ENCODE peak calls at places on chromosomes 4 and X, in nine cellular contexts. One of them, this sample, is unnamed.

GRCh38 chr4:79927931-79928330 is 145.1 kb downstream of the ANTXR2 start:
- DNase-seq in fibroblast of lung: no peak
- DNase-seq in WTC11: no peak
- DNase-seq in endothelial cell of umbilical vein: no peak
- DNase-seq in HepG2: no peak
- DNase-seq in neural crest cell: no peak
- DNase-seq in dorsolateral prefrontal cortex: no peak
- DNase-seq in CD8-positive, alpha-beta T cell: no peak
- DNase-seq in heart left ventricle: no peak
- DNase-seq in this sample: no peak

GRCh38 chrX:104502460-104502859 is 63.5 kb upstream of the IL1RAPL2 start:
- DNase-seq in endothelial cell of umbilical vein: no peak
- DNase-seq in dorsolateral prefrontal cortex: no peak
- DNase-seq in fibroblast of lung: no peak
- DNase-seq in WTC11: no peak
- DNase-seq in CD8-positive, alpha-beta T cell: no peak
- DNase-seq in heart left ventricle: no peak
- DNase-seq in neural crest cell: no peak
- DNase-seq in HepG2: no peak
- DNase-seq in this sample: no peak

GRCh38 chrX:20263474-20263873 is 3.2 kb downstream of the RPS6KA3 start:
- DNase-seq in neural crest cell: no peak
- DNase-seq in dorsolateral prefrontal cortex: no peak
- DNase-seq in HepG2: no peak
- DNase-seq in heart left ventricle: no peak
- DNase-seq in fibroblast of lung: peak
- DNase-seq in endothelial cell of umbilical vein: peak
- DNase-seq in CD8-positive, alpha-beta T cell: no peak
- DNase-seq in WTC11: no peak
- DNase-seq in this sample: peak

GRCh38 chr4:57318694-57319093 is 208.5 kb upstream of the IGFBP7 start:
- DNase-seq in heart left ventricle: no peak
- DNase-seq in dorsolateral prefrontal cortex: no peak
- DNase-seq in neural crest cell: no peak
- DNase-seq in WTC11: no peak
- DNase-seq in HepG2: no peak
- DNase-seq in fibroblast of lung: no peak
- DNase-seq in CD8-positive, alpha-beta T cell: no peak
- DNase-seq in endothelial cell of umbilical vein: no peak
- DNase-seq in this sample: no peak

GRCh38 chr4:128394778-128395177 is 107.2 kb upstream of the PGRMC2 start:
- DNase-seq in fibroblast of lung: peak
- DNase-seq in dorsolateral prefrontal cortex: no peak
- DNase-seq in WTC11: no peak
- DNase-seq in endothelial cell of umbilical vein: no peak
- DNase-seq in HepG2: no peak
- DNase-seq in neural crest cell: no peak
- DNase-seq in heart left ventricle: no peak
- DNase-seq in CD8-positive, alpha-beta T cell: no peak
- DNase-seq in this sample: no peak

GRCh38 chr4:86670739-86671138 is 76.6 kb downstream of the PTPN13 start:
- DNase-seq in fibroblast of lung: peak
- DNase-seq in heart left ventricle: no peak
- DNase-seq in dorsolateral prefrontal cortex: no peak
- DNase-seq in WTC11: no peak
- DNase-seq in neural crest cell: no peak
- DNase-seq in CD8-positive, alpha-beta T cell: no peak
- DNase-seq in HepG2: no peak
- DNase-seq in endothelial cell of umbilical vein: peak
- DNase-seq in this sample: peak

GRCh38 chr4:182862921-182863320 is 54.3 kb downstream of the DCTD start:
- DNase-seq in CD8-positive, alpha-beta T cell: no peak
- DNase-seq in dorsolateral prefrontal cortex: no peak
- DNase-seq in neural crest cell: no peak
- DNase-seq in endothelial cell of umbilical vein: no peak
- DNase-seq in fibroblast of lung: no peak
- DNase-seq in WTC11: no peak
- DNase-seq in HepG2: no peak
- DNase-seq in heart left ventricle: no peak
- DNase-seq in this sample: no peak

GRCh38 chr4:15912961-15913630 is 25.4 kb downstream of the FGFBP1 start:
- DNase-seq in neural crest cell: no peak
- DNase-seq in fibroblast of lung: peak
- DNase-seq in WTC11: no peak
- DNase-seq in HepG2: no peak
- DNase-seq in heart left ventricle: no peak
- DNase-seq in dorsolateral prefrontal cortex: no peak
- DNase-seq in CD8-positive, alpha-beta T cell: no peak
- DNase-seq in endothelial cell of umbilical vein: no peak
- DNase-seq in this sample: no peak

GRCh38 chr4:58776627-58777026 is 1666.4 kb upstream of the IGFBP7 start:
- DNase-seq in CD8-positive, alpha-beta T cell: no peak
- DNase-seq in WTC11: no peak
- DNase-seq in HepG2: no peak
- DNase-seq in dorsolateral prefrontal cortex: no peak
- DNase-seq in fibroblast of lung: peak
- DNase-seq in endothelial cell of umbilical vein: no peak
- DNase-seq in neural crest cell: no peak
- DNase-seq in heart left ventricle: no peak
- DNase-seq in this sample: no peak

GRCh38 chrX:133921764-133922389 is 63.5 kb downstream of the GPC3 start:
- DNase-seq in HepG2: peak
- DNase-seq in CD8-positive, alpha-beta T cell: peak
- DNase-seq in fibroblast of lung: no peak
- DNase-seq in neural crest cell: peak
- DNase-seq in dorsolateral prefrontal cortex: no peak
- DNase-seq in WTC11: peak
- DNase-seq in heart left ventricle: peak
- DNase-seq in endothelial cell of umbilical vein: peak
- DNase-seq in this sample: no peak

GRCh38 chr4:177573487-177573886 is 131.2 kb upstream of the AGA start:
- DNase-seq in WTC11: no peak
- DNase-seq in neural crest cell: no peak
- DNase-seq in fibroblast of lung: peak
- DNase-seq in endothelial cell of umbilical vein: no peak
- DNase-seq in HepG2: no peak
- DNase-seq in dorsolateral prefrontal cortex: no peak
- DNase-seq in CD8-positive, alpha-beta T cell: no peak
- DNase-seq in heart left ventricle: no peak
- DNase-seq in this sample: peak

GRCh38 chrX:97490656-97491055 is 606.9 kb downstream of the RPA4 start:
- DNase-seq in fibroblast of lung: no peak
- DNase-seq in neural crest cell: no peak
- DNase-seq in WTC11: no peak
- DNase-seq in dorsolateral prefrontal cortex: no peak
- DNase-seq in CD8-positive, alpha-beta T cell: no peak
- DNase-seq in heart left ventricle: no peak
- DNase-seq in HepG2: no peak
- DNase-seq in endothelial cell of umbilical vein: no peak
- DNase-seq in this sample: no peak

GRCh38 chr4:145954924-145955339 is 16.3 kb upstream of the ZNF827 start:
- DNase-seq in neural crest cell: no peak
- DNase-seq in WTC11: no peak
- DNase-seq in HepG2: no peak
- DNase-seq in dorsolateral prefrontal cortex: no peak
- DNase-seq in endothelial cell of umbilical vein: peak
- DNase-seq in fibroblast of lung: peak
- DNase-seq in CD8-positive, alpha-beta T cell: no peak
- DNase-seq in heart left ventricle: no peak
- DNase-seq in this sample: peak

DNA sequence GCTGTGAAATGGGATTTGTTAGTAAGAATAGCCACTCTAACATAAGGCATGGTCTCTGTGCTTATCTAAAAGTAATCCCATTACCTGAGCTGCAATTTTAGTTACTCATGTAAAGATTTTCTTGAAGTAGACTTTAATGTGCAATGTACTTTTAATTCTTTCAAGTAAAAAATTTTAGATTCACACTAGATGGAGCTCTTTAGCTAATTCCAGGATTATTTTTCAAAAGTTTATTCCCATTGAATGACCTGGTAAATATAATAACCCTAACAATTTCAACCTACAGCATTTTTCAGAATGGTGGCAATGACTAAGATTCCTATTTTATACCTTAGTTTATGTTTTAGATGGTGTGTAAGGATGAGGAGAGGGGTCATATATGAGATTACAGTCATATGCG is 18.1 kb downstream of the USP38 start:
- DNase-seq in HepG2: no peak
- DNase-seq in neural crest cell: no peak
- DNase-seq in WTC11: no peak
- DNase-seq in dorsolateral prefrontal cortex: no peak
- DNase-seq in endothelial cell of umbilical vein: peak
- DNase-seq in fibroblast of lung: no peak
- DNase-seq in CD8-positive, alpha-beta T cell: no peak
- DNase-seq in heart left ventricle: no peak
- DNase-seq in this sample: peak
- TF ChIP-seq CTCF in HepG2: no peak
- TF ChIP-seq CTCF in neural crest cell: peak
- TF ChIP-seq CTCF in WTC11: no peak
- TF ChIP-seq CTCF in dorsolateral prefrontal cortex: peak
- TF ChIP-seq CTCF in endothelial cell of umbilical vein: no peak
- TF ChIP-seq CTCF in fibroblast of lung: no peak
- TF ChIP-seq CTCF in CD8-positive, alpha-beta T cell: no peak
- TF ChIP-seq CTCF in heart left ventricle: peak
- TF ChIP-seq CTCF in this sample: peak

DNA sequence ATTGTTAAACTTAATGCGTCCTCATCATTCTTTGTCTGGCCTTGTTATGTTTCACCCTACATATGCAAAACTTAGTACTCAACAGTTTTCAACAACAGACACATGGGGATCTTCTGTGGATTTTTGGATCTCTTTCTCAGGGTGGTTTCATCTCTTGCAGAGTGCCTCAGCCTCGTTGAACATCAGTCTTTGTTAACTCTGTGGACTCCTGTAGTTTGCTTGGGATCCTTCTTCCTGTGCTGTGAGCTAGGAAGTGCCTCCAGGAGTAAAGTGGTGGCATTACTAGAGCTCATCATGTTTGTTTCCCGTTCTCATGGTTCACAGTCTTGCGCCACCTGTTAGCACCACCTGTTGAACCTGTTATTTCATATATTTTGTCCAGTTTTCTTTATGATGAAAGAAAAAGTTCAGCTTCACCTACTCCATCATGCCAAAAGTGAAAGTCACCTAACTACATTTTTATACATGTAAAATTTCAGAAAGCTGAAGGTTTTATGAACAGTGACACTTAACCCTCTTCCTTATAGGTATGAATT is 27.5 kb upstream of the NDUFC1 start:
- DNase-seq in heart left ventricle: no peak
- DNase-seq in neural crest cell: no peak
- DNase-seq in dorsolateral prefrontal cortex: no peak
- DNase-seq in endothelial cell of umbilical vein: no peak
- DNase-seq in WTC11: no peak
- DNase-seq in CD8-positive, alpha-beta T cell: no peak
- DNase-seq in HepG2: no peak
- DNase-seq in fibroblast of lung: no peak
- DNase-seq in this sample: no peak
- TF ChIP-seq CTCF in heart left ventricle: no peak
- TF ChIP-seq CTCF in neural crest cell: no peak
- TF ChIP-seq CTCF in dorsolateral prefrontal cortex: no peak
- TF ChIP-seq CTCF in endothelial cell of umbilical vein: no peak
- TF ChIP-seq CTCF in WTC11: no peak
- TF ChIP-seq CTCF in CD8-positive, alpha-beta T cell: no peak
- TF ChIP-seq CTCF in HepG2: no peak
- TF ChIP-seq CTCF in fibroblast of lung: no peak
- TF ChIP-seq CTCF in this sample: no peak

GRCh38 chr4:152351080-152351479 is 184.8 kb downstream of the FBXW7 start:
- DNase-seq in endothelial cell of umbilical vein: no peak
- DNase-seq in fibroblast of lung: no peak
- DNase-seq in CD8-positive, alpha-beta T cell: no peak
- DNase-seq in neural crest cell: no peak
- DNase-seq in heart left ventricle: no peak
- DNase-seq in HepG2: no peak
- DNase-seq in dorsolateral prefrontal cortex: no peak
- DNase-seq in WTC11: no peak
- DNase-seq in this sample: no peak

GRCh38 chr4:152352215-152352614 is 183.7 kb downstream of the FBXW7 start:
- DNase-seq in heart left ventricle: no peak
- DNase-seq in endothelial cell of umbilical vein: no peak
- DNase-seq in WTC11: no peak
- DNase-seq in HepG2: no peak
- DNase-seq in dorsolateral prefrontal cortex: no peak
- DNase-seq in neural crest cell: no peak
- DNase-seq in fibroblast of lung: no peak
- DNase-seq in CD8-positive, alpha-beta T cell: no peak
- DNase-seq in this sample: no peak

GRCh38 chr4:152346979-152347378 is 188.9 kb downstream of the FBXW7 start:
- DNase-seq in WTC11: no peak
- DNase-seq in heart left ventricle: no peak
- DNase-seq in endothelial cell of umbilical vein: no peak
- DNase-seq in neural crest cell: no peak
- DNase-seq in CD8-positive, alpha-beta T cell: no peak
- DNase-seq in fibroblast of lung: no peak
- DNase-seq in dorsolateral prefrontal cortex: no peak
- DNase-seq in HepG2: no peak
- DNase-seq in this sample: no peak

GRCh38 chr4:152352645-152353116 is 183.2 kb downstream of the FBXW7 start:
- DNase-seq in CD8-positive, alpha-beta T cell: peak
- DNase-seq in heart left ventricle: peak
- DNase-seq in endothelial cell of umbilical vein: peak
- DNase-seq in fibroblast of lung: peak
- DNase-seq in WTC11: no peak
- DNase-seq in dorsolateral prefrontal cortex: peak
- DNase-seq in HepG2: peak
- DNase-seq in neural crest cell: peak
- DNase-seq in this sample: peak

GRCh38 chr4:152348670-152349069 is 187.2 kb downstream of the FBXW7 start:
- DNase-seq in HepG2: no peak
- DNase-seq in endothelial cell of umbilical vein: peak
- DNase-seq in dorsolateral prefrontal cortex: no peak
- DNase-seq in neural crest cell: no peak
- DNase-seq in fibroblast of lung: peak
- DNase-seq in heart left ventricle: no peak
- DNase-seq in CD8-positive, alpha-beta T cell: no peak
- DNase-seq in WTC11: no peak
- DNase-seq in this sample: no peak
- TF ChIP-seq CTCF in HepG2: no peak
- TF ChIP-seq CTCF in endothelial cell of umbilical vein: peak
- TF ChIP-seq CTCF in dorsolateral prefrontal cortex: peak
- TF ChIP-seq CTCF in neural crest cell: peak
- TF ChIP-seq CTCF in fibroblast of lung: peak
- TF ChIP-seq CTCF in heart left ventricle: no peak
- TF ChIP-seq CTCF in CD8-positive, alpha-beta T cell: peak
- TF ChIP-seq CTCF in WTC11: no peak
- TF ChIP-seq CTCF in this sample: peak

DNA sequence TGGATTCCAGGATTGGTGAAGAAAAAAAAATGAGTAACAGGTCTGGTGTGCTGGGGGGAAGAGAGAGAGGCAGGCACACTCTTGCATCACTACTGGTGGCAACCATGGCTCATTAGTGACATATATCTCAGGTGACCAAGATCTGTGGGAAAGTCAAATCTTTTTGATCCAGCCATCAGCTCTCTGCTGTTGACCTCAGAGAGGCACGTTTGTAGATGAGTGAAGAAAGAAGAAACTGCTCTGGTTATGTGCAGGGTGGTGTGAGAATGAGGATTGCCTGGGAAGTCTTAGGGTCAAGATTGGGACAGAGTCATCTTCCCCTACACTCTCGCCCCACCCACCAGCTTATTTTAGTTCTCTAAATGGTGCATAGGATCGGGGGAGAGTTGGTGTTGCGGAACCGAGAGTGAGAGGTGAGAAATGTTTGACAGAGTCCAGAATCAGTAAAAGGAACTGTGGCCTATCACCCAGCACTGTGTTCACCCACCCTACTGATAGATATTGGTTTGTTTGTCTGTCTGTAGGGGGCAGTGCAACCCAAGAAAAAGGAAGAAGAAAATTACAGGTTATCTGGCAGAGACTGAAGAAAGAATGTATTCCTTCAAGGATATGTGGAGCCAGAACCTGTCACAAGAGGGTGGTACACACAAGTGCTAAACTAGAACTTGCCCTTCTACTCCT is 21.9 kb downstream of the ARMCX6 start:
- DNase-seq in endothelial cell of umbilical vein: peak
- DNase-seq in dorsolateral prefrontal cortex: no peak
- DNase-seq in neural crest cell: peak
- DNase-seq in WTC11: peak
- DNase-seq in CD8-positive, alpha-beta T cell: peak
- DNase-seq in heart left ventricle: peak
- DNase-seq in fibroblast of lung: peak
- DNase-seq in HepG2: peak
- DNase-seq in this sample: peak
- TF ChIP-seq CTCF in endothelial cell of umbilical vein: peak
- TF ChIP-seq CTCF in dorsolateral prefrontal cortex: peak
- TF ChIP-seq CTCF in neural crest cell: peak
- TF ChIP-seq CTCF in WTC11: no peak
- TF ChIP-seq CTCF in CD8-positive, alpha-beta T cell: peak
- TF ChIP-seq CTCF in heart left ventricle: peak
- TF ChIP-seq CTCF in fibroblast of lung: peak
- TF ChIP-seq CTCF in HepG2: peak
- TF ChIP-seq CTCF in this sample: peak